ENCODE peak calls at places on chromosomes 11 and 22, in ten cellular contexts. V is suprapubic skin, B is Peyer's patch, Y is lower leg skin, O is body of pancreas, F is IMR-90, M is prostate gland, T is transverse colon, C is A549, H is tibial nerve. U is an unnamed sample.

GRCh38 chr11:804599-804964 is 449 bp downstream of the PIDD1 start:
- DNase-seq in O (no peak), T (no peak), Y (no peak), M (no peak), H (no peak), V (no peak), C (no peak), F (no peak), B (no peak), U (no peak)

GRCh38 chr11:75474878-75475766 is 42.1 kb upstream of the KLHL35 start:
- DNase-seq in F (peak), M (no peak), H (peak), V (no peak), T (peak), B (peak), O (peak), Y (no peak), C (peak), U (no peak)

GRCh38 chr22:39446239-39446721 is 10.5 kb upstream of the MGAT3 start:
- DNase-seq in F (no peak), H (no peak), T (peak), O (no peak), C (no peak), M (no peak), Y (no peak), B (peak), V (no peak), U (no peak)

GRCh38 chr22:38938221-38938620 is 19.2 kb upstream of the APOBEC3A start:
- DNase-seq in B (no peak), F (no peak), H (no peak), Y (peak), M (no peak), T (no peak), O (no peak), C (no peak), V (no peak), U (no peak)

GRCh38 chr11:111788051-111788450 is 21.9 kb upstream of the PPP2R1B start:
- DNase-seq in B (no peak), Y (no peak), V (no peak), H (no peak), C (no peak), O (no peak), T (no peak), M (peak), F (no peak), U (no peak)

GRCh38 chr11:86547727-86548126 is 124.7 kb downstream of the ME3 start:
- DNase-seq in V (no peak), O (no peak), H (no peak), Y (no peak), M (no peak), C (no peak), F (no peak), T (no peak), B (no peak), U (no peak)

GRCh38 chr22:41481925-41482318 is 13.0 kb downstream of the ACO2 start:
- DNase-seq in O (no peak), Y (no peak), F (no peak), T (no peak), V (no peak), H (no peak), C (no peak), M (no peak), B (no peak), U (no peak)

GRCh38 chr11:34423300-34423699 is 15.4 kb upstream of the CAT start:
- DNase-seq in C (no peak), Y (no peak), H (no peak), B (no peak), V (no peak), O (no peak), F (no peak), T (no peak), M (no peak), U (no peak)

GRCh38 chr22:45009881-45010531 is at the start of gene PHF21B:
- DNase-seq in H (no peak), C (peak), M (peak), T (no peak), V (no peak), B (no peak), O (peak), F (peak), Y (no peak), U (no peak)

GRCh38 chr11:120326845-120327281 is 1.8 kb downstream of the TLCD5 start:
- DNase-seq in O (no peak), T (no peak), H (no peak), F (peak), B (no peak), C (peak), M (no peak), Y (no peak), V (no peak), U (no peak)

GRCh38 chr11:76090821-76091220 is 115.5 kb downstream of the WNT11 start:
- DNase-seq in H (no peak), B (no peak), Y (no peak), T (no peak), M (no peak), C (no peak), F (no peak), O (no peak), V (no peak), U (no peak)

GRCh38 chr11:134592391-134592990 is 180.4 kb upstream of the B3GAT1 start:
- DNase-seq in M (peak), Y (no peak), B (no peak), T (peak), V (no peak), H (no peak), C (peak), O (no peak), F (no peak), U (no peak)

GRCh38 chr11:2777871-2778629 is 78.3 kb upstream of the KCNQ1OT1 start:
- DNase-seq in H (no peak), O (peak), T (no peak), Y (peak), F (no peak), M (peak), B (peak), V (peak), C (no peak), U (no peak)

GRCh38 chr11:113147249-113147648 is 167.1 kb upstream of the TTC12 start:
- DNase-seq in O (no peak), B (no peak), Y (no peak), T (no peak), H (no peak), M (no peak), F (no peak), C (no peak), V (no peak), U (no peak)

GRCh38 chr11:113151502-113151901 is 162.9 kb upstream of the TTC12 start:
- DNase-seq in T (no peak), H (no peak), C (no peak), V (no peak), M (no peak), Y (no peak), O (no peak), F (no peak), B (no peak), U (no peak)

GRCh38 chr11:113152500-113152899 is 161.9 kb upstream of the TTC12 start:
- DNase-seq in Y (no peak), C (no peak), O (no peak), T (no peak), H (no peak), M (no peak), V (no peak), B (no peak), F (no peak), U (no peak)

GRCh38 chr11:113148076-113148475 is 166.3 kb upstream of the TTC12 start:
- DNase-seq in O (no peak), Y (no peak), C (no peak), T (no peak), V (no peak), F (no peak), M (no peak), B (no peak), H (no peak), U (no peak)

GRCh38 chr11:113148652-113149051 is 165.7 kb upstream of the TTC12 start:
- DNase-seq in Y (no peak), T (no peak), M (no peak), C (no peak), F (no peak), O (no peak), H (no peak), B (no peak), V (no peak), U (no peak)
- TF ChIP-seq CTCF in Y (no peak), T (no peak), M (no peak), C (no peak), F (no peak), O (no peak), H (no peak), B (no peak), V (no peak), U (no peak)

DNA sequence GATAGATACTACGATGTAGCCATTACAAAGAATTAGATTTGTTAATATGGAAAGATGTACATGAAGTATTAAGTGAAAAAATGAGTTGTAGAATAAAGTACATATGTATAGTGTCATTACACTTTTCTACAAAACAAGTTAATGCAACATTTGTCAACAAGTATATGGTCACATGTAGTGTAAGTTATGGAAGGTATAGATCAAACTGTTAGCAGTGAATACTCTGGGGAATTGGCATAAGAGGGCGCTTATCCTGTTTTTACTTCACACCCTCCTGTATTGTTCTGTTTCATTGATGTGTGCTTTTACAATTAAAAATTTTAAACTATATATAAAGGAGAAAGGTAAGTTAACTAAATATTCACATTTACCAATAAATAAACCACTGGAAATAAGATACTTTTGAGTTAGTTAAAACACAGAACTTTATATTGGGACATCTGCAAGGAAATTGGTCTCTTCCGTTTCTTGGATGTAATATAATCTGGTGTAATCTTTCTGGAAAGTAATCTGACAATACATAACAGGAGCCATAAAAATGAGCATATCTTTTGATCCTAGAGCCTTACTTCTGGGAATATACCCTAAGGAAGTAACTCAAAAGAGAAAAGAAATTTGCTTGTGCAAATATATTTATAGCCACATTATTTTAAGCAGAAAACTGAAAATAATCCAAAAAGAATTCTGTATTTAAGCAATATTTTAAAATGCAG is 34.5 kb downstream of the CSTPP1 start:
- DNase-seq in V (no peak), H (no peak), Y (no peak), M (no peak), C (no peak), O (no peak), T (no peak), F (no peak), B (no peak), U (no peak)
- TF ChIP-seq POLR2A in V (no peak), H (no peak), Y (no peak), M (no peak), C (no peak), O (no peak), T (no peak), F (no peak), B (no peak), U (no peak)

GRCh38 chr22:31036671-31037550 is 44.2 kb upstream of the SMTN start:
- DNase-seq in O (no peak), T (peak), V (no peak), F (peak), M (no peak), H (no peak), B (no peak), C (peak), Y (no peak), U (no peak)
- TF ChIP-seq CTCF in O (no peak), T (no peak), V (no peak), F (peak), M (no peak), H (no peak), B (no peak), C (peak), Y (no peak), U (no peak)

DNA sequence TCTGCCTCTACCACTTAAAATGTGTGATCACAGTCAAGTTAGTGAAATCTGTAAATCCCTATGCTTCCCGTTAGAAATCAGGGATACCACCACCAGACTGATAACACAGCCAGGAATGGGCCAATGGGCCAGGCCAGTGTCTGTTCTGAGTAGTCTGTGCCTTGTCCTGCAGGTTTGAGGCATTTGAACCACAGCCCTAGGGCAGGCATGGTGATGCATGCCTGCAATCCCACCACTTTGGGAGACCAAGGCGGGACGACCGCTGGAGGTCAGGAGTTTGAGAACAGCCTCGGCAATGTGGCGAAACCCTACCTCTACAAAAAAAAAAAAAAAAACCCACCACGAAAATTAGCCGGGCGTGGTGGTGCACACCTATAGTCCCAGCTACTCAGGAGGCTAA is 12.1 kb upstream of the AHNAK start:
- DNase-seq in T (no peak), V (no peak), F (no peak), M (no peak), Y (peak), H (no peak), O (no peak), B (no peak), C (no peak), U (no peak)
- TF ChIP-seq POLR2A in T (no peak), V (no peak), F (no peak), M (no peak), Y (no peak), H (no peak), O (no peak), B (no peak), C (no peak), U (no peak)

U was measured in esophagus squamous epithelium.